ENCODE peak calls at places on chromosomes 4 and X, in four cellular contexts. R is K562, B is HepG2, D is GM12878. W is an unnamed sample.

GRCh38 chrX:12210921-12211320 is 72.6 kb downstream of the FRMPD4 start:
- DNase-seq in B (no peak), D (no peak), R (no peak), W (no peak)

GRCh38 chr4:186854256-186854655 is 130.6 kb upstream of the FAT1 start:
- DNase-seq in R (no peak), B (no peak), D (no peak), W (no peak)

GRCh38 chr4:20395160-20395773 is 143.6 kb downstream of the SLIT2 start:
- DNase-seq in B (peak; percentile 32), R (peak; percentile 20), D (no peak), W (peak; percentile 82)

GRCh38 chr4:145333786-145334185 is 147.9 kb upstream of the SMAD1 start:
- DNase-seq in B (no peak), R (no peak), D (no peak), W (no peak)

GRCh38 chr4:43564601-43565000 is 672.1 kb downstream of the GRXCR1 start:
- DNase-seq in R (no peak), B (no peak), D (no peak), W (no peak)

GRCh38 chr4:157220026-157220881 is at the start of gene GRIA2:
- DNase-seq in R (peak; percentile 14), D (no peak), B (peak; percentile 1), W (no peak)

GRCh38 chr4:123984881-123985280 is 588.3 kb downstream of the SPRY1 start:
- DNase-seq in B (no peak), D (no peak), R (no peak), W (no peak)

GRCh38 chr4:75004755-75005668 is 72.1 kb downstream of the PARM1 start:
- DNase-seq in B (no peak), D (peak; percentile 71), R (no peak), W (no peak)

GRCh38 chr4:167622481-167623240 is 388.4 kb upstream of the SPOCK3 start:
- DNase-seq in D (no peak), B (peak; percentile 10), R (peak; percentile 31), W (no peak)

GRCh38 chr4:3342182-3342854 is 49.5 kb downstream of the RGS12 start:
- DNase-seq in R (no peak), B (peak; percentile 85), D (no peak), W (no peak)

GRCh38 chr4:157582141-157582540 is 361.6 kb downstream of the GRIA2 start:
- DNase-seq in D (no peak), R (no peak), B (no peak), W (no peak)

GRCh38 chrX:56248492-56248891 is 16.3 kb downstream of the KLF8 start:
- DNase-seq in B (peak; percentile 5), D (peak; percentile 40), R (peak; percentile 40), W (peak; percentile 49)

GRCh38 chr4:76964769-76965168 is 15.2 kb downstream of the SEPTIN11 start:
- DNase-seq in R (no peak), B (no peak), D (no peak), W (no peak)

GRCh38 chr4:102625232-102625930 is 124.2 kb downstream of the NFKB1 start:
- DNase-seq in R (no peak), B (peak; percentile 59), D (no peak), W (no peak)

GRCh38 chrX:17521871-17522693 is 147.1 kb downstream of the NHS start:
- DNase-seq in D (no peak), R (peak; percentile 8), B (no peak), W (no peak)

GRCh38 chr4:41934813-41935651 is at the start of gene TMEM33:
- DNase-seq in B (peak; percentile 94), R (peak; percentile 87), D (peak; percentile 71), W (peak; percentile 85)

GRCh38 chrX:3631196-3631595 is 82.3 kb downstream of the PRKX start:
- DNase-seq in R (no peak), D (no peak), B (no peak), W (no peak)

GRCh38 chr4:113288691-113289090 is 239.2 kb downstream of the ANK2 start:
- DNase-seq in D (no peak), R (no peak), B (no peak), W (no peak)

GRCh38 chrX:8043546-8043945 is 116.3 kb upstream of the PNPLA4 start:
- DNase-seq in B (no peak), R (no peak), D (no peak), W (no peak)

GRCh38 chr4:60562353-60562752 is 637.8 kb upstream of the ADGRL3 start:
- DNase-seq in D (no peak), B (no peak), R (no peak), W (no peak)

GRCh38 chr4:74038161-74039064 is at the start of gene CXCL3:
- DNase-seq in R (peak; percentile 82), B (no peak), D (no peak), W (no peak)

GRCh38 chrX:146658379-146658778 is 151.2 kb upstream of the CXorf51B start:
- DNase-seq in B (no peak), D (no peak), R (no peak), W (no peak)

GRCh38 chr4:113248320-113248719 is 198.9 kb downstream of the ANK2 start:
- DNase-seq in D (no peak), R (no peak), B (peak; percentile 10), W (peak; percentile 83)

GRCh38 chrX:9730752-9731151 is 34.9 kb downstream of the GPR143 start:
- DNase-seq in B (no peak), R (no peak), D (no peak), W (no peak)

DNA sequence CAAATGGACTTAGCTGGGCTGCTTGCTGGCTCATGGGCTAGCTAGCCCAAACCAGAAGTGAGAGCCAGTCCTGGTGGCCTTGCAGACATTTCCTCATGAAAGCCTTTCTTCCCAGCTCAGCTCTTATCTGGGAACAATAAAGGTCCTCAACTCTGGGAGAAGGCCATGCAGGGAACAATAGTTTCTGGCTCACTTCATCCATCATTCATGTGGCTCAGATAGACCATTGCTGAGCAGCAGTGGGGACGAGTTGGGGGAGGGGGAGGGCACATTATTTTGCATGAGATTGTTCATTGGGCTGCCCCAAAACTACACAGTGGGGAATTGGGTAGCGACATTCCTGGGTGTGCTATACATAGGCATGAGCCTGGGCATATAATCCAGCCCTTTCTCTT is 47.6 kb downstream of the NHSL2 start:
- DNase-seq in B (no peak), R (no peak), D (no peak), W (no peak)
- H3K4me2 ChIP-seq in B (no peak overlapping the region), R (no peak overlapping the region), D (no peak overlapping the region), W (peak overlapping the region; percentile 76)

GRCh38 chr4:115249808-115250207 is 136.4 kb upstream of the NDST4 start:
- DNase-seq in D (no peak), R (no peak), B (no peak), W (no peak)
- TF ChIP-seq KDM1A in D (no peak), R (no peak), B (no peak), W (no peak)

GRCh38 chr4:89482926-89483595 is 175.5 kb upstream of the GPRIN3 start:
- DNase-seq in B (no peak), D (no peak), R (no peak), W (no peak)
- TF ChIP-seq HDAC6 in B (no peak), D (no peak), R (no peak), W (no peak)

DNA sequence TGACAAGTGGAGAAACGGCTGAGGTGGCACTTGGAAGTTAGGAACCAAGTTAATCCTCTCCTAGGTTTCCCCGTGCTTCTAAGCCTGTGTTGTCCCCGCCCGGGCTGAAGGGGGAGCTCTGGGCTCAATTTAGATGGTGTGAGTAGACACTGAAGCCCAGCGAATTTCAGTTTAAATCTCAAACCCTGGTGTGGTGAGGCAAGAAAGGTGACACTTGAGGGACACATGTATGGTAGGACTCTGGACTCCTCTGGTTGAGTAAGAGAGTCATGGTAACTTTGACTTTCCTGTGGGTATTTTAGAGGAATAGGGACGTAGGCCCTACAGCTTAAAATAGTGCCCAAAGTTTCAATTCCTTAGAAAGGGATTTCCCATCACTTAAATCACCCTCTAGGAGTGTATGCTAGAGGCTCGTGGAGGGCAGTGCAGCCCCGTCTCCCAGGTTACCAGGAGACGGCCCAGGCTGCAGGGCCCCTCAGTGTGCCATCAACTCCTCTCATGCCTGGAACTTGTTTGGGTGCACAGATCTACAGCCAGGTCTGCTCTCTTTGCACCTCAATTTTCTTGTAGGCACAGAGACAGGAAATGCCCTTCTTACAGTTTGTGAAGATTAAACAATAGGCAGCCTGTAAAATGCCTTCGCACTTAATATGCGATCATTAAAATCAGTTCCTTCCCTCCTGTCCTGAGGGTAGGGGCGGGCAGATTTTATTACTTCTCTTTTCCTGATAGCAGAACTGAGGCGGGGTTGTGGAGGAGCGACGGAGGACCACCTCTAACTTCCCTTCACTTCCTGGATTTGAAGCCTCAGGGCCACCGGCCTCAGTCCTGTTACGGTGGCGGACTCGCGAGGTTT is 23.9 kb downstream of the HAND2 start:
- DNase-seq in B (peak; percentile 21), R (peak; percentile 44), D (peak; percentile 41), W (no peak)
- H3K4me2 ChIP-seq in B (peak overlapping the region; percentile 4), R (no peak overlapping the region), D (peak overlapping the region; percentile 61), W (peak overlapping the region; percentile 53)

DNA sequence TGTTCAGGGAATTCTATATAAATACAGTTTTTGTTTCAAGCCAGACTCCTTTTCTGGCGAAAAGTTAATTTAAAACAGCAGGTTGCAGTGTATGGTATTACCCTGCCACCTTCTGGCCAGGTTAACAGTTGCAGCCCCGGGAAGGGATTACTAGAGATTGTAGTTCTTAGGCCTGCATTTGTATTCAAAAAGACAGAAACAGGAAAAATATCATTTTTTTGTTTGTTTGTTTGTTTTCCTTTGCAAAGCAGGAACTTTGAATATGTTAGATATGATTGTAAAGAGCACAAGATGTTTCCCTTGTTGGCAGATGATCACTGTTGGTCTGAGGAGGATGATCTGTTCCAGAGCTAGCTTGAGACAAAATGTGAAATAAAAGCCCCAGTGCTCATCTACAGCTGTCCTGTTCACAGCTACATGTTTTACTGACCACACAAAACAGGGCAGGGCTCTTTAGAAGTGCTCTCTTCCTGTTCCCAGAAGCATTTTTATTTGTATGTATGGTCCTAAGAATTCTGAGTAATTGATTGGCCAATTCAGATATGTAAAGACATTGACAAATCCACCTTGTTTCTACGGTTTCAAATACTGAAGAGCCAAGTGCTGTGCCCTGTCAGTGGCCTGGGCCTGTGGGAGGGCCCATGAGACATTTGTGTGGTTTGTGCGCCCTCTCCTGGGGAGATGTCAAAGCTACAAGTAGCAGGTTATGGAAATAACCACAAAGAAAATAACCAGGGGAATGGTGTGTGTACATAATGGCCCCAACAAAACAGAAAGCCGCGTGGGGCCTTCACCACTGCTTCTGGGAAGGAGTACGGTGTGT is 57.9 kb downstream of the CLDN22 start:
- DNase-seq in D (peak; percentile 27), R (peak; percentile 73), B (peak; percentile 76), W (peak; percentile 89)
- TF ChIP-seq KDM1A in D (no peak), R (no peak), B (no peak), W (no peak)

GRCh38 chrX:110086162-110086915 is 83.4 kb downstream of the TMEM164 start:
- DNase-seq in B (peak; percentile 73), D (no peak), R (no peak), W (no peak)
- TF ChIP-seq HDAC6 in B (no peak), D (no peak), R (no peak), W (no peak)

DNA sequence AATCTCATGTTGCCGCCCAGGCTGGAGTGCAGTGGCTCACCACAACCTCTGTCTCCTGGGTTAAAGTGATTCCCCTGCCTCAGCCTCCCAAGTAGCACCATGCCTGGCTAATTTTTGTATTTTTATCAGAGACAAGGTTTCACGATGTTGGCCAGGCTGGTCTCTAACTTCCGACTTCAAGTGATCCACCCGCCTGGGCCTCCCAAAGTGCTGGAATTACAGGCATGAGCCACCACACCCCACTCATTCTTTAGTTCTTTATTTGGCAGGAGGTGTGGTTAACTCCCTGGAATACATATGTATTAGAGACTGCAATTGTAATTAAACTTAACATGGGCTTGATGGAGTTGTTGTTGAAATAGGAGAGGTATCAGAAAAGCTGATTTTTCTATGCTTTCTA is 1396.9 kb upstream of the IGFBP7 start:
- DNase-seq in D (no peak), R (no peak), B (no peak), W (no peak)
- H3K4me2 ChIP-seq in D (no peak overlapping the region), R (no peak overlapping the region), B (no peak overlapping the region), W (no peak overlapping the region)